ENCODE peak calls at places on chromosome 11, in four cellular contexts. L is upper lobe of left lung, U is MCF 10A, Q is tibial artery. Y is an unnamed sample.

GRCh38 chr11:12979928-12980689 is 29.0 kb upstream of the RASSF10 start:
- DNase-seq in L (no peak), U (no peak), Q (no peak), Y (no peak)

GRCh38 chr11:46537851-46538295 is 56.0 kb downstream of the AMBRA1 start:
- DNase-seq in L (peak; percentile 59), U (peak; percentile 92), Q (no peak), Y (no peak)

GRCh38 chr11:11985016-11985715 is 23.3 kb downstream of the DKK3 start:
- DNase-seq in L (no peak), U (peak; percentile 30), Q (no peak), Y (no peak)

GRCh38 chr11:12540075-12540685 is 134.0 kb upstream of the TEAD1 start:
- DNase-seq in L (no peak), U (peak; percentile 54), Q (peak; percentile 34), Y (peak; percentile 20)

GRCh38 chr11:2260491-2261364 is 9.7 kb downstream of the ASCL2 start:
- DNase-seq in L (no peak), U (no peak), Q (peak; percentile 54), Y (no peak)

GRCh38 chr11:125990244-125990643 is 44.4 kb downstream of the VSIG10L2 start:
- DNase-seq in L (peak; percentile 36), U (peak; percentile 30), Q (no peak), Y (no peak)

GRCh38 chr11:102116453-102117205 is 6.4 kb downstream of the YAP1 start:
- DNase-seq in L (no peak), U (no peak), Q (no peak), Y (no peak)

GRCh38 chr11:37371346-37371970 is 773.4 kb upstream of the RAG2 start:
- DNase-seq in L (no peak), U (peak; percentile 22), Q (no peak), Y (no peak)

GRCh38 chr11:11567862-11568650 is 53.7 kb downstream of the GALNT18 start:
- DNase-seq in L (no peak), U (peak; percentile 83), Q (no peak), Y (no peak)

GRCh38 chr11:101224221-101224620 is 94.6 kb upstream of the PGR start:
- DNase-seq in L (no peak), U (no peak), Q (no peak), Y (no peak)

GRCh38 chr11:1473786-1474185 is 12.8 kb downstream of the MOB2 start:
- DNase-seq in L (no peak), U (no peak), Q (peak; percentile 61), Y (no peak)

GRCh38 chr11:32137263-32137662 is 46.4 kb downstream of the RCN1 start:
- DNase-seq in L (no peak), U (peak; percentile 80), Q (no peak), Y (no peak)

GRCh38 chr11:12112731-12113130 is 2.3 kb downstream of the MICAL2 start:
- DNase-seq in L (no peak), U (no peak), Q (no peak), Y (no peak)

GRCh38 chr11:18749681-18750319 is 23.8 kb upstream of the IGSF22 start:
- DNase-seq in L (no peak), U (peak; percentile 72), Q (no peak), Y (no peak)

GRCh38 chr11:113556036-113556435 is 80.8 kb upstream of the DRD2 start:
- DNase-seq in L (no peak), U (no peak), Q (no peak), Y (no peak)

DNA sequence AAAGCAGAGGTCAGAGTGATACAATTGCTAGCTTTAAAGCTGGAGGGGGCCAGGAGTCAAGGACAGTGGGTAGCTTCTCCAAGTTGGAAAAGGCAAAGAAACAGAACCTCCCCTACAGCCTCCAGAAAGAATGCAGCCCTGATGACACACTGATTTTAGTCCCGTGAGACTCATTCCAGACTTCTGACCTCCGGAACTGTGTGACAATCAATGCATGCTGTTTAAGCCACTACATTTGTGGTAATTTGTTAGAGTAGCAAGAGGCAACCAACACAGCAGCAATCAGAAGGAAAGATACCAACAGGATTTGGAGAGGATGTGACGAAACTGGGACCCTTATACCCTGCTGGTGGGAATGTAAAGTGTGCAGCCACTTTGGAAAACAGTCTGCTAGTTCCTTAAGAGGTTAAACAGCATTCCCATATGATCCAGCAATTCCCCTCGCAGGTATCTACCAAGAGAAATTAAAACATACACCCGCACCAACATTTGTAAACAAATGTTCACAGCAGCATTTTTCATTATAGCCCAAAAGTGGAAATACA is 66.7 kb downstream of the DSCAML1 start:
- DNase-seq in L (no peak), U (no peak), Q (no peak), Y (no peak)
- TF ChIP-seq CTCF in L (no peak), U (no peak), Q (no peak), Y (peak; percentile 55)

DNA sequence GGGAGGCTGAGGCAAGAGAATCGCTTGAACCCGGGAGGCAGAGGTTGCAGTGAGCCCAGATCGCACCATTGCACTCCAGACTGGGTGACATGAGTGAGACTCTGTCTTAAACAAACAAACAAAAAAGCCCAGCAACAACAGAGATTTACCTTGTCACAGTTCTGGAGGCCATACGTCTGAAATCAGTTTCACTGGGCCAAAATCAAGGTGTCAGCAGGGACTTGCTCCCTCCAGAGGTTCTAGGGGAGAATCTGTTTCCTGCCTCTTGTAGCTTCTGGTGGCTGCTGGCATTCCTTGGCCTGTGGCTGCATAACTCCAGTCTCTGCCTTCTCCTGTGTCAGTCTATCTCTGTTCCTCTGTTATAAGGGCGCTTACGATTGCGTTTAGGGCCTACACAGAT is 1.5 kb downstream of the DDX10 start:
- DNase-seq in L (no peak), U (peak; percentile 13), Q (no peak), Y (no peak)
- TF ChIP-seq CTCF in L (no peak), U (no peak), Q (no peak), Y (no peak)

GRCh38 chr11:45486461-45486860 is 179.0 kb downstream of the CHST1 start:
- DNase-seq in L (no peak), U (no peak), Q (no peak), Y (no peak)

GRCh38 chr11:45485070-45485716 is 180.2 kb downstream of the CHST1 start:
- DNase-seq in L (no peak), U (no peak), Q (no peak), Y (no peak)

GRCh38 chr11:45484326-45484725 is 181.1 kb downstream of the CHST1 start:
- DNase-seq in L (no peak), U (no peak), Q (peak; percentile 39), Y (no peak)

GRCh38 chr11:45489281-45489906 is 176.0 kb downstream of the CHST1 start:
- DNase-seq in L (no peak), U (no peak), Q (no peak), Y (no peak)
- TF ChIP-seq CTCF in L (no peak), U (no peak), Q (no peak), Y (no peak)

DNA sequence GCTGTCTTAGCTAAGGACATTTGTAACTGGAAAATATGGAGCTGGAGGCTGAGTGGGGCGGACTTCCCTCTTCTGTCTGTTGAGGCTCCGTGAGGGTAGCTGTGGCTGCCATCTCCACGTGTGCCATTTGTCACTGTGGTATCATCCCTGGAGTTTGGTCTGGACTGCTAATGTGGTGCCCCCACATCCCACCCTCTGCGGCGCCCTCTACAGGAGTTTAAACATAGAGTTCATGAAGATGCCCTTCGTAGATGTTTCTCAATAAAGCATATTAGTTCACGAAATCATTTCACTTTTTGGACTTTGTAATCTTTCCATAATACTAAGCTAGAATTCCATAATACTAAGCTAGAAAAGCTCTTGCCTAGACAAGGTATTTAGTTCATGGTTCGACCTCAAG is 52.4 kb downstream of the TECTA start:
- DNase-seq in L (no peak), U (no peak), Q (no peak), Y (no peak)
- TF ChIP-seq CTCF in L (no peak), U (peak; percentile 9), Q (no peak), Y (no peak)

GRCh38 chr11:87281496-87281895 is 243.8 kb downstream of the TMEM135 start:
- DNase-seq in L (no peak), U (peak; percentile 85), Q (no peak), Y (no peak)
- TF ChIP-seq CTCF in L (peak; percentile 33), U (peak; percentile 29), Q (peak; percentile 34), Y (no peak)

GRCh38 chr11:103920933-103921332 is 115.5 kb upstream of the DDI1 start:
- DNase-seq in L (no peak), U (no peak), Q (no peak), Y (no peak)
- TF ChIP-seq CTCF in L (no peak), U (no peak), Q (no peak), Y (no peak)

DNA sequence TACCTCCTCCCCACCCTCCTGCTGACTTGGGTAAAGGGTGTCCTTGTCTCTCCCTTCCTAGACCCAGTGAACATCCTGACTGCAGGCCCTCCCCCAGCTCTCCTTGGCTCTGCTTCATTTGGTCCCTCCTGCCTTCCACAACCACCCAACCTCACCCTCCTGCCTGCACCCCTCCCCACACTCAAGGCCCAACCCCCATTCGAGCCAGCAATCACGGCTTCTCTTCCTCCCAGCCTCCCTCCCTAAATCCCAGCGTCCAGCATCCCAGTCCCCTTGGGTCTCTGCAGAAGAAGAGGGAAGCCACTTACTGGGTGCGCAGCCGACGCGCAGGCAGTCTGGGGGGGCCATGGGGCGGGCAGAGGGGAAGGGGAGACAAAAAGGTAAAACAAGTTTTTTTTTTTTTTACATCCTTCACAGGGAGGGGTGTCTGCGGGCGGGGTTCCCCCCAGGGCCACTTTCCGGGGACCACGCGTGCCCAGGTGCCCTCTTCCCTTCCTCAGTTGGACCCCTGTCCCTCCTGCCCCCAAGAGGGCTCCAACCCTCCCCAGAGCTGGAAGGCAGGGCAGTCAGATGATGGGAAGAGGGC is 62.5 kb downstream of the SLC22A12 start:
- DNase-seq in L (no peak), U (no peak), Q (no peak), Y (no peak)
- TF ChIP-seq CTCF in L (no peak), U (no peak), Q (no peak), Y (no peak)

DNA sequence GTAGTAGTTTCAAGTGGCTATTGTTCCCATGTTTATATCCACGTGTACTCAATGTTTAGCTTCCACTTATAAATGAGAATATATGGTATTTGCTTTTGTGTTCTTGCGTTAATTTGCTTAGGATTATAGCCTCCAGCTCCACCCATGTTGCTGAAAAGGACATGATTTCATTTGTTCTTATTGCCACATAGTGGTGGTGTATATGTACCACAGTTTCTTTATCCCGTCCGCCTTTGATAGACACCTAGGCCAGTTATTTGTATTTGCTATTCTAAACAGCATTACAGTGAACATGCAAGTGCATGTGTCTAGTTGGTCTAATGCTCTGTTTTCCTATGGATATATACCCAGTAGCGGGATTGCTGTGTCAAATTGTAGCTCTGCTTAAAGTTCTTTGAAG is 6.8 kb downstream of the OR51B2 start:
- DNase-seq in L (no peak), U (no peak), Q (no peak), Y (no peak)
- TF ChIP-seq CTCF in L (no peak), U (no peak), Q (no peak), Y (no peak)

DNA sequence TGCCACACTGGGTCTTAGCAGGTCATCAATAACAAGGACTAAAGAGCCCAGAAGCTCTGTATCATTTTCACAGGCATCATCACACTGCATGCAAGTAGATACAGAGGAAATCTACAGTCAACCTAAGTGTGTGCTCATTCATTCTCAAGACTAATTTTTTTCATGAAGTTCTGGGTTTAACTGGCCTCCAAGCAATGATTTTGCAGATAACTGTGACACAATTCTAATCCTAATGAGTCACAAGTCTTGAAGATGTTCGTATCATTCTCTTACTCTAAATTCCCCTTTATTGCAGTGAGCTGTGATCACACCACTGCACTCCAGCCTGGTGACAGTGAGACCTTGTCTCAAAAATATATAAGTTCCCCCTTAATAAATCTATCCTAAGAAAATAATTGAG is 2.5 kb downstream of the OR52W1 start:
- DNase-seq in L (no peak), U (no peak), Q (no peak), Y (no peak)
- TF ChIP-seq CTCF in L (no peak), U (no peak), Q (no peak), Y (no peak)

Y was measured in type B pancreatic cell.